ENCODE peak calls at places on chromosomes 3 and 15, in seven cellular contexts. N, V, L, H, Y, T and G are unnamed samples.

GRCh38 chr3:57151021-57151449 is 14.1 kb downstream of the IL17RD start:
- DNase-seq in N (no peak), Y (no peak), T (no peak), L (no peak), H (no peak), V (no peak), G (peak; percentile 81)

GRCh38 chr3:10926831-10927521 is 65.6 kb upstream of the SLC6A1 start:
- DNase-seq in L (no peak), Y (no peak), N (no peak), H (no peak), V (no peak), T (no peak), G (peak; percentile 81)

GRCh38 chr15:34084086-34084485 is 17.6 kb downstream of the EMC7 start:
- DNase-seq in T (no peak), L (no peak), H (no peak), N (no peak), Y (no peak), V (no peak), G (peak; percentile 59)

GRCh38 chr3:21256932-21257331 is 494.1 kb downstream of the ZNF385D start:
- DNase-seq in Y (no peak), L (no peak), T (peak; percentile 77), V (no peak), H (no peak), N (no peak), G (peak; percentile 59)

GRCh38 chr3:177713921-177714900 is 516.9 kb upstream of the TBL1XR1 start:
- DNase-seq in N (no peak), T (no peak), H (no peak), L (no peak), V (no peak), Y (no peak), G (peak; percentile 48)

GRCh38 chr3:29176501-29176900 is 104.4 kb upstream of the RBMS3 start:
- DNase-seq in Y (no peak), V (peak; percentile 23), L (no peak), H (no peak), T (no peak), N (no peak), G (no peak)

GRCh38 chr3:111299070-111299672 is 227.6 kb downstream of the NECTIN3 start:
- DNase-seq in V (no peak), T (no peak), H (no peak), L (peak; percentile 56), Y (no peak), N (no peak), G (peak; percentile 25)

GRCh38 chr3:182342252-182342651 is 451.1 kb upstream of the ATP11B start:
- DNase-seq in H (no peak), N (no peak), T (no peak), L (no peak), V (no peak), Y (no peak), G (no peak)

GRCh38 chr3:99505646-99506269 is 132.6 kb upstream of the COL8A1 start:
- DNase-seq in N (peak; percentile 30), H (peak; percentile 91), T (no peak), L (peak; percentile 16), Y (no peak), V (no peak), G (peak; percentile 94)

GRCh38 chr3:8011902-8012301 is 489.7 kb upstream of the LMCD1 start:
- DNase-seq in V (no peak), Y (no peak), N (no peak), T (no peak), H (no peak), L (no peak), G (no peak)

GRCh38 chr3:177191108-177191779 is 6.0 kb downstream of the TBL1XR1 start:
- DNase-seq in Y (no peak), V (no peak), N (no peak), T (no peak), L (no peak), H (no peak), G (no peak)

GRCh38 chr15:70410371-70410975 is 312.8 kb upstream of the TLE3 start:
- DNase-seq in T (no peak), N (peak; percentile 86), L (peak; percentile 56), H (no peak), V (no peak), Y (no peak), G (no peak)

GRCh38 chr3:46667061-46667621 is 26.3 kb downstream of the ALS2CL start:
- DNase-seq in L (no peak), N (no peak), H (no peak), T (peak; percentile 14), Y (no peak), V (no peak), G (no peak)

GRCh38 chr3:156892701-156893100 is 66.5 kb downstream of the LEKR1 start:
- DNase-seq in T (no peak), N (no peak), Y (peak; percentile 7), L (peak; percentile 70), V (no peak), H (no peak), G (peak; percentile 23)

GRCh38 chr3:120705851-120706582 is 24.0 kb upstream of the HGD start:
- DNase-seq in H (no peak), V (no peak), N (no peak), T (no peak), L (peak; percentile 29), Y (no peak), G (no peak)

GRCh38 chr3:196670335-196670734 is 30.8 kb downstream of the NRROS start:
- DNase-seq in Y (no peak), T (no peak), H (no peak), L (no peak), N (no peak), V (no peak), G (no peak)

GRCh38 chr3:187739125-187739560 is 6.1 kb downstream of the BCL6 start:
- DNase-seq in V (no peak), N (peak; percentile 37), T (peak; percentile 56), H (no peak), L (no peak), Y (no peak), G (no peak)

GRCh38 chr15:93801206-93801605 is 430.2 kb upstream of the MCTP2 start:
- DNase-seq in L (peak; percentile 51), H (no peak), T (no peak), N (no peak), V (no peak), Y (no peak), G (no peak)

GRCh38 chr15:93800805-93801204 is 430.6 kb upstream of the MCTP2 start:
- DNase-seq in Y (no peak), N (no peak), T (no peak), L (no peak), V (no peak), H (no peak), G (no peak)

GRCh38 chr15:93803406-93803805 is 428.0 kb upstream of the MCTP2 start:
- DNase-seq in T (no peak), V (no peak), N (no peak), Y (no peak), H (no peak), L (no peak), G (no peak)
- H3K4me3 ChIP-seq in T (no peak overlapping the region), V (no peak overlapping the region), N (no peak overlapping the region), Y (no peak overlapping the region), H (no peak overlapping the region), L (no peak overlapping the region), G (no peak overlapping the region)

GRCh38 chr3:79769234-79769633 is 1.4 kb upstream of the ROBO1 start:
- DNase-seq in V (no peak), L (no peak), N (no peak), H (no peak), Y (no peak), T (no peak), G (no peak)

GRCh38 chr3:79767194-79767952 is 425 bp downstream of the ROBO1 start:
- DNase-seq in V (no peak), N (no peak), Y (no peak), T (no peak), L (no peak), H (no peak), G (no peak)

GRCh38 chr3:79767953-79768282 is at the start of gene ROBO1:
- DNase-seq in L (no peak), T (no peak), H (no peak), N (no peak), V (no peak), Y (no peak), G (no peak)

GRCh38 chr3:79766474-79767193 is 1.2 kb downstream of the ROBO1 start:
- DNase-seq in T (no peak), Y (no peak), L (no peak), H (no peak), N (no peak), V (peak; percentile 21), G (no peak)

DNA sequence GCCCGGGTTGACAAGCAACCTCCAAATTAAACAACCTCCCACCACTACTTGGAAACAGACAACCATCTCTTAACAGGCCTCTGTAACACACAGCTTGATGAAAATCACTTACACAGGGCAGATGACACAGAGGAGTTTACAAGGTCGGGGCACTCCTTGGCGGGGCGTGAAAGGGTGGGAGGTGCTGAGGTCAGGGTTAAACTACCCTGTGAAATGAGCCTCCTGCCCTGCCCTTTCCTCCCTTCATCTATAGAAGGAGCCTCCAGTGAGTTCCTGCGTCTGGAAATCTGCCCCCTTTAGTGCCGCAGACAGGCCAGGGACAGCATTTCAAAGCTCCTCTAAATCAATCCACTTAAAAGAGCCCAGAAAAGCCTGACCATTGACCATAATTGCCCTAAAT is 1.9 kb downstream of the ROBO1 start:
- DNase-seq in Y (no peak), V (no peak), N (no peak), H (no peak), T (no peak), L (no peak), G (no peak)
- H3K4me3 ChIP-seq in Y (no peak overlapping the region), V (no peak overlapping the region), N (no peak overlapping the region), H (no peak overlapping the region), T (no peak overlapping the region), L (no peak overlapping the region), G (no peak overlapping the region)

DNA sequence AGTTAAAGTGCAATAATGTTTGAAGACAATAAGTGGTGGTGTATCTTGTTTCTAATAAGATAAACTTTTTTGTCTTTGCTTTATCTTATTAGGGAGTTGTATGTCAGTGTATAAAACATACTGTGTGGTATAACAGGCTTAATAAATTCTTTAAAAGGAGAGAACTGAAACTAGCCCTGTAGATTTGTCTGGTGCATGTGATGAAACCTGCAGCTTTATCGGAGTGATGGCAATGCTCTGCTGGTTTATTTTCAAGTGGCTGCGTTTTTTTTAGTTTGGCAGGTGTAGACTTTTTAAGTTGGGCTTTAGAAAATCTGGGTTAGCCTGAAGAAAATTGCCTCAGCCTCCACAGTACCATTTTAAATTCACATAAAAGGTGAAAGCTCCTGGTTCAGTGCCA is 2.7 kb downstream of the RPL15 start:
- DNase-seq in L (no peak), Y (no peak), H (no peak), V (no peak), N (no peak), T (no peak), G (no peak)
- H3K4me3 ChIP-seq in L (no peak overlapping the region), Y (no peak overlapping the region), H (peak overlapping the region; percentile 100), V (no peak overlapping the region), N (no peak overlapping the region), T (no peak overlapping the region), G (no peak overlapping the region)

DNA sequence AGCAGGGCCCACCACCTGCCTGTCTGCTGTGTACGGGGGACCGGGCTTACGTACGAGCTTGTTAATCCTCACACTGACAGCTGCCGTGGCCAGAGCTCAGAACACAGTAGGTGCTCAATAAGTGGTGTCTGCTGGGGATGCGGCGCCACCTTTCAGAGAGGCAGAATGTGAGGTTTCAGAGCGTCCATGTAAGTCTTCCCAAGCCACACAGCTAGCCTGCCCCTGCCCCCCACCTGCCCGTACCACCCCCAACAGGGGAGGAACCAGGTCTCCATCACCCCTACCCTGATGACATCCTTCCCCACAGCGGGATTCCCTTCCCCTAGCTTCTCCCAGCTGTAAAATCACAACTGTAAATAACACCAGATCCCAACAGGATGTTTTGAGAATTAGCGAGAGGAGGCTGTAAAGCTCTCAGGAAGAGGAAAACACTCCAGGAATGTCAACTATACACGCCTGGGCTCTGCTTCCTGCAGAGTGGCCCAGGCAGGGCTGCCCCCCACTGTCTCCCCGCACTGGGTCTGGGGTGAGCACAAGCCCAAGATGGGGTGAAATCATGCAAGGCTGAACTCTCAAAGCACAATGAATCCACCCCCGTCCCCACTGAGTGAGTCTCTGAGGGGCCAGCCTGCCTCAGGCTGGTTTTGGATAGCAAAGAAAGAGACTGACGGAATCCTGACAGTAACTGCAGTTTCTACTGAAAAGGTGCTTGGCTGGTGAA is 250.1 kb upstream of the LYSMD4 start:
- DNase-seq in H (no peak), L (no peak), Y (no peak), V (no peak), N (no peak), T (no peak), G (no peak)
- H3K4me3 ChIP-seq in H (no peak overlapping the region), L (no peak overlapping the region), Y (no peak overlapping the region), V (no peak overlapping the region), N (no peak overlapping the region), T (no peak overlapping the region), G (no peak overlapping the region)